ENCODE peak calls at places on chromosomes 13 and 19, in ten cellular contexts. One of them, this sample, is unnamed.

GRCh38 chr13:114019367-114019766 is 45.5 kb upstream of the C13orf46 start:
- DNase-seq in GM13976: no peak
- DNase-seq in epithelial cell of esophagus: no peak
- DNase-seq in activated naive CD4-positive, alpha-beta T cell treated with anti-CD3 and anti-CD28 coated beads for 36 hours: peak
- DNase-seq in effector CD4-positive, alpha-beta T cell: no peak
- DNase-seq in GM13977: no peak
- DNase-seq in psoas muscle: peak
- DNase-seq in testis: peak
- DNase-seq in NCI-H526 treated with DMSO at 0.1 percent for 48 hours: no peak
- DNase-seq in endothelial cell: peak
- DNase-seq in this sample: no peak

GRCh38 chr19:55857149-55857548 is 20.8 kb downstream of the NLRP4 start:
- DNase-seq in endothelial cell: no peak
- DNase-seq in testis: no peak
- DNase-seq in activated naive CD4-positive, alpha-beta T cell treated with anti-CD3 and anti-CD28 coated beads for 36 hours: no peak
- DNase-seq in NCI-H526 treated with DMSO at 0.1 percent for 48 hours: no peak
- DNase-seq in psoas muscle: no peak
- DNase-seq in effector CD4-positive, alpha-beta T cell: no peak
- DNase-seq in GM13977: no peak
- DNase-seq in GM13976: no peak
- DNase-seq in epithelial cell of esophagus: no peak
- DNase-seq in this sample: no peak

GRCh38 chr13:18947376-18947977 is 234.1 kb downstream of the TUBA3C start:
- DNase-seq in effector CD4-positive, alpha-beta T cell: no peak
- DNase-seq in NCI-H526 treated with DMSO at 0.1 percent for 48 hours: no peak
- DNase-seq in testis: no peak
- DNase-seq in psoas muscle: no peak
- DNase-seq in GM13976: peak
- DNase-seq in endothelial cell: no peak
- DNase-seq in GM13977: no peak
- DNase-seq in epithelial cell of esophagus: no peak
- DNase-seq in activated naive CD4-positive, alpha-beta T cell treated with anti-CD3 and anti-CD28 coated beads for 36 hours: no peak
- DNase-seq in this sample: no peak

GRCh38 chr19:18266863-18267686 is 7.2 kb downstream of the IQCN start:
- DNase-seq in endothelial cell: no peak
- DNase-seq in NCI-H526 treated with DMSO at 0.1 percent for 48 hours: no peak
- DNase-seq in activated naive CD4-positive, alpha-beta T cell treated with anti-CD3 and anti-CD28 coated beads for 36 hours: no peak
- DNase-seq in epithelial cell of esophagus: no peak
- DNase-seq in effector CD4-positive, alpha-beta T cell: no peak
- DNase-seq in psoas muscle: no peak
- DNase-seq in GM13977: no peak
- DNase-seq in GM13976: no peak
- DNase-seq in testis: no peak
- DNase-seq in this sample: no peak

GRCh38 chr19:1942078-1942933 is 1.3 kb downstream of the CSNK1G2 start:
- DNase-seq in epithelial cell of esophagus: peak
- DNase-seq in NCI-H526 treated with DMSO at 0.1 percent for 48 hours: peak
- DNase-seq in GM13976: peak
- DNase-seq in psoas muscle: peak
- DNase-seq in testis: peak
- DNase-seq in endothelial cell: peak
- DNase-seq in GM13977: peak
- DNase-seq in effector CD4-positive, alpha-beta T cell: peak
- DNase-seq in activated naive CD4-positive, alpha-beta T cell treated with anti-CD3 and anti-CD28 coated beads for 36 hours: peak
- DNase-seq in this sample: peak

GRCh38 chr13:77390391-77390790 is 63.5 kb upstream of the MYCBP2 start:
- DNase-seq in testis: no peak
- DNase-seq in effector CD4-positive, alpha-beta T cell: no peak
- DNase-seq in GM13977: no peak
- DNase-seq in psoas muscle: peak
- DNase-seq in epithelial cell of esophagus: no peak
- DNase-seq in activated naive CD4-positive, alpha-beta T cell treated with anti-CD3 and anti-CD28 coated beads for 36 hours: no peak
- DNase-seq in endothelial cell: no peak
- DNase-seq in GM13976: no peak
- DNase-seq in NCI-H526 treated with DMSO at 0.1 percent for 48 hours: no peak
- DNase-seq in this sample: no peak

GRCh38 chr13:40116008-40116407 is 460.5 kb downstream of the COG6 start:
- DNase-seq in GM13977: peak
- DNase-seq in activated naive CD4-positive, alpha-beta T cell treated with anti-CD3 and anti-CD28 coated beads for 36 hours: peak
- DNase-seq in effector CD4-positive, alpha-beta T cell: peak
- DNase-seq in GM13976: no peak
- DNase-seq in testis: no peak
- DNase-seq in psoas muscle: no peak
- DNase-seq in epithelial cell of esophagus: peak
- DNase-seq in endothelial cell: no peak
- DNase-seq in NCI-H526 treated with DMSO at 0.1 percent for 48 hours: no peak
- DNase-seq in this sample: peak

GRCh38 chr13:98372886-98373285 is 195.8 kb upstream of the RNF113B start:
- DNase-seq in testis: no peak
- DNase-seq in NCI-H526 treated with DMSO at 0.1 percent for 48 hours: no peak
- DNase-seq in GM13977: no peak
- DNase-seq in psoas muscle: no peak
- DNase-seq in endothelial cell: no peak
- DNase-seq in epithelial cell of esophagus: no peak
- DNase-seq in GM13976: no peak
- DNase-seq in activated naive CD4-positive, alpha-beta T cell treated with anti-CD3 and anti-CD28 coated beads for 36 hours: no peak
- DNase-seq in effector CD4-positive, alpha-beta T cell: no peak
- DNase-seq in this sample: peak

GRCh38 chr13:106418556-106418955 is 116.9 kb downstream of the EFNB2 start:
- DNase-seq in GM13976: no peak
- DNase-seq in psoas muscle: no peak
- DNase-seq in effector CD4-positive, alpha-beta T cell: no peak
- DNase-seq in activated naive CD4-positive, alpha-beta T cell treated with anti-CD3 and anti-CD28 coated beads for 36 hours: no peak
- DNase-seq in endothelial cell: no peak
- DNase-seq in GM13977: no peak
- DNase-seq in testis: no peak
- DNase-seq in NCI-H526 treated with DMSO at 0.1 percent for 48 hours: no peak
- DNase-seq in epithelial cell of esophagus: peak
- DNase-seq in this sample: no peak

GRCh38 chr19:35216833-35217707 is 11.5 kb downstream of the FAM187B start:
- DNase-seq in testis: peak
- DNase-seq in GM13977: no peak
- DNase-seq in epithelial cell of esophagus: peak
- DNase-seq in endothelial cell: no peak
- DNase-seq in activated naive CD4-positive, alpha-beta T cell treated with anti-CD3 and anti-CD28 coated beads for 36 hours: peak
- DNase-seq in NCI-H526 treated with DMSO at 0.1 percent for 48 hours: no peak
- DNase-seq in GM13976: no peak
- DNase-seq in effector CD4-positive, alpha-beta T cell: peak
- DNase-seq in psoas muscle: no peak
- DNase-seq in this sample: peak

GRCh38 chr13:77779461-77780272 is 82.2 kb downstream of the SLAIN1 start:
- DNase-seq in activated naive CD4-positive, alpha-beta T cell treated with anti-CD3 and anti-CD28 coated beads for 36 hours: peak
- DNase-seq in GM13976: peak
- DNase-seq in effector CD4-positive, alpha-beta T cell: no peak
- DNase-seq in GM13977: peak
- DNase-seq in epithelial cell of esophagus: peak
- DNase-seq in NCI-H526 treated with DMSO at 0.1 percent for 48 hours: peak
- DNase-seq in psoas muscle: no peak
- DNase-seq in testis: peak
- DNase-seq in endothelial cell: peak
- DNase-seq in this sample: peak

GRCh38 chr19:32891609-32892008 is 22.0 kb upstream of the SLC7A9 start:
- DNase-seq in activated naive CD4-positive, alpha-beta T cell treated with anti-CD3 and anti-CD28 coated beads for 36 hours: no peak
- DNase-seq in psoas muscle: no peak
- DNase-seq in effector CD4-positive, alpha-beta T cell: no peak
- DNase-seq in GM13977: no peak
- DNase-seq in NCI-H526 treated with DMSO at 0.1 percent for 48 hours: no peak
- DNase-seq in GM13976: no peak
- DNase-seq in testis: no peak
- DNase-seq in epithelial cell of esophagus: no peak
- DNase-seq in endothelial cell: no peak
- DNase-seq in this sample: no peak

GRCh38 chr19:12784394-12784870 is 6.9 kb upstream of the JUNB start:
- DNase-seq in NCI-H526 treated with DMSO at 0.1 percent for 48 hours: no peak
- DNase-seq in epithelial cell of esophagus: peak
- DNase-seq in GM13977: no peak
- DNase-seq in endothelial cell: no peak
- DNase-seq in psoas muscle: no peak
- DNase-seq in activated naive CD4-positive, alpha-beta T cell treated with anti-CD3 and anti-CD28 coated beads for 36 hours: no peak
- DNase-seq in effector CD4-positive, alpha-beta T cell: no peak
- DNase-seq in testis: no peak
- DNase-seq in GM13976: no peak
- DNase-seq in this sample: no peak

GRCh38 chr13:56459291-56459690 is 681.4 kb upstream of the PRR20A start:
- DNase-seq in activated naive CD4-positive, alpha-beta T cell treated with anti-CD3 and anti-CD28 coated beads for 36 hours: no peak
- DNase-seq in testis: no peak
- DNase-seq in psoas muscle: no peak
- DNase-seq in endothelial cell: no peak
- DNase-seq in GM13977: no peak
- DNase-seq in NCI-H526 treated with DMSO at 0.1 percent for 48 hours: no peak
- DNase-seq in effector CD4-positive, alpha-beta T cell: no peak
- DNase-seq in GM13976: no peak
- DNase-seq in epithelial cell of esophagus: no peak
- DNase-seq in this sample: no peak

GRCh38 chr13:101785858-101786257 is 333.4 kb downstream of the ITGBL1 start:
- DNase-seq in epithelial cell of esophagus: peak
- DNase-seq in activated naive CD4-positive, alpha-beta T cell treated with anti-CD3 and anti-CD28 coated beads for 36 hours: no peak
- DNase-seq in effector CD4-positive, alpha-beta T cell: no peak
- DNase-seq in testis: peak
- DNase-seq in NCI-H526 treated with DMSO at 0.1 percent for 48 hours: peak
- DNase-seq in GM13977: no peak
- DNase-seq in psoas muscle: no peak
- DNase-seq in GM13976: peak
- DNase-seq in endothelial cell: peak
- DNase-seq in this sample: no peak

GRCh38 chr19:56304243-56304642 is 10.4 kb downstream of the ZSCAN5A start:
- DNase-seq in endothelial cell: no peak
- DNase-seq in effector CD4-positive, alpha-beta T cell: no peak
- DNase-seq in GM13976: no peak
- DNase-seq in psoas muscle: no peak
- DNase-seq in testis: no peak
- DNase-seq in epithelial cell of esophagus: no peak
- DNase-seq in NCI-H526 treated with DMSO at 0.1 percent for 48 hours: no peak
- DNase-seq in activated naive CD4-positive, alpha-beta T cell treated with anti-CD3 and anti-CD28 coated beads for 36 hours: no peak
- DNase-seq in GM13977: no peak
- DNase-seq in this sample: no peak

GRCh38 chr13:39688699-39689405 is 33.4 kb downstream of the COG6 start:
- DNase-seq in effector CD4-positive, alpha-beta T cell: no peak
- DNase-seq in epithelial cell of esophagus: no peak
- DNase-seq in activated naive CD4-positive, alpha-beta T cell treated with anti-CD3 and anti-CD28 coated beads for 36 hours: peak
- DNase-seq in endothelial cell: no peak
- DNase-seq in NCI-H526 treated with DMSO at 0.1 percent for 48 hours: no peak
- DNase-seq in psoas muscle: no peak
- DNase-seq in GM13977: peak
- DNase-seq in testis: no peak
- DNase-seq in GM13976: peak
- DNase-seq in this sample: no peak

GRCh38 chr13:46698015-46698414 is 98.9 kb downstream of the ESD start:
- DNase-seq in psoas muscle: peak
- DNase-seq in GM13976: no peak
- DNase-seq in activated naive CD4-positive, alpha-beta T cell treated with anti-CD3 and anti-CD28 coated beads for 36 hours: no peak
- DNase-seq in epithelial cell of esophagus: no peak
- DNase-seq in endothelial cell: no peak
- DNase-seq in effector CD4-positive, alpha-beta T cell: no peak
- DNase-seq in NCI-H526 treated with DMSO at 0.1 percent for 48 hours: no peak
- DNase-seq in testis: peak
- DNase-seq in GM13977: no peak
- DNase-seq in this sample: peak

GRCh38 chr19:383922-384800 is 24.8 kb downstream of the C2CD4C start:
- DNase-seq in epithelial cell of esophagus: no peak
- DNase-seq in psoas muscle: no peak
- DNase-seq in activated naive CD4-positive, alpha-beta T cell treated with anti-CD3 and anti-CD28 coated beads for 36 hours: peak
- DNase-seq in GM13977: no peak
- DNase-seq in effector CD4-positive, alpha-beta T cell: no peak
- DNase-seq in NCI-H526 treated with DMSO at 0.1 percent for 48 hours: no peak
- DNase-seq in testis: no peak
- DNase-seq in endothelial cell: peak
- DNase-seq in GM13976: no peak
- DNase-seq in this sample: peak

GRCh38 chr19:52600639-52601024 is 30.5 kb downstream of the ZNF701 start:
- DNase-seq in activated naive CD4-positive, alpha-beta T cell treated with anti-CD3 and anti-CD28 coated beads for 36 hours: peak
- DNase-seq in testis: peak
- DNase-seq in GM13976: no peak
- DNase-seq in psoas muscle: peak
- DNase-seq in GM13977: peak
- DNase-seq in effector CD4-positive, alpha-beta T cell: no peak
- DNase-seq in endothelial cell: peak
- DNase-seq in NCI-H526 treated with DMSO at 0.1 percent for 48 hours: no peak
- DNase-seq in epithelial cell of esophagus: peak
- DNase-seq in this sample: no peak

GRCh38 chr13:26785845-26786630 is 25.5 kb upstream of the GPR12 start:
- DNase-seq in epithelial cell of esophagus: no peak
- DNase-seq in GM13976: no peak
- DNase-seq in endothelial cell: peak
- DNase-seq in testis: no peak
- DNase-seq in NCI-H526 treated with DMSO at 0.1 percent for 48 hours: peak
- DNase-seq in effector CD4-positive, alpha-beta T cell: peak
- DNase-seq in GM13977: no peak
- DNase-seq in activated naive CD4-positive, alpha-beta T cell treated with anti-CD3 and anti-CD28 coated beads for 36 hours: peak
- DNase-seq in psoas muscle: peak
- DNase-seq in this sample: no peak